ENCODE peak calls at places on chromosomes 1 and 21, in seven cellular contexts. T is ovary, Y is Panc1, M is SJSA1, Q is neural progenitor cell, Z is right atrium auricular region, X is substantia nigra. R is an unnamed sample.

GRCh38 chr1:184838374-184838995 is 83.8 kb upstream of the EDEM3 start:
- DNase-seq in T (no peak), Y (no peak), M (no peak), Q (no peak), Z (peak; percentile 80), X (no peak), R (no peak)

GRCh38 chr1:236854602-236854978 is 59.5 kb downstream of the MTR start:
- DNase-seq in T (no peak), Y (no peak), M (peak; percentile 76), Q (no peak), Z (no peak), X (no peak), R (no peak)

GRCh38 chr1:222171005-222171404 is 376.9 kb downstream of the HHIPL2 start:
- DNase-seq in T (no peak), Y (peak; percentile 10), M (no peak), Q (peak; percentile 58), Z (no peak), X (no peak), R (peak; percentile 60)

GRCh38 chr1:87683557-87683956 is 354.9 kb downstream of the LMO4 start:
- DNase-seq in T (no peak), Y (no peak), M (no peak), Q (no peak), Z (no peak), X (no peak), R (peak; percentile 94)

GRCh38 chr1:72915581-72915980 is 633.2 kb upstream of the NEGR1 start:
- DNase-seq in T (no peak), Y (no peak), M (no peak), Q (peak; percentile 41), Z (no peak), X (no peak), R (peak; percentile 2)

GRCh38 chr21:44087426-44088400 is 19.5 kb upstream of the PWP2 start:
- DNase-seq in T (no peak), Y (no peak), M (no peak), Q (no peak), Z (no peak), X (no peak), R (no peak)

GRCh38 chr1:207027221-207027777 is 5.3 kb downstream of the C1orf116 start:
- DNase-seq in T (no peak), Y (no peak), M (peak; percentile 64), Q (no peak), Z (no peak), X (no peak), R (no peak)

GRCh38 chr1:101388904-101389546 is 152.2 kb downstream of the S1PR1 start:
- DNase-seq in T (no peak), Y (no peak), M (no peak), Q (no peak), Z (no peak), X (no peak), R (no peak)

GRCh38 chr21:45747802-45748445 is 104.4 kb downstream of the PCBP3 start:
- DNase-seq in T (no peak), Y (no peak), M (peak; percentile 90), Q (no peak), Z (peak; percentile 32), X (no peak), R (peak; percentile 30)

GRCh38 chr1:159171688-159172501 is 480 bp downstream of the CADM3 start:
- DNase-seq in T (no peak), Y (no peak), M (no peak), Q (peak; percentile 75), Z (no peak), X (no peak), R (no peak)

GRCh38 chr1:52632732-52633290 is at the start of gene SHISAL2A:
- DNase-seq in T (peak; percentile 37), Y (no peak), M (no peak), Q (peak; percentile 79), Z (no peak), X (no peak), R (no peak)

GRCh38 chr1:153919879-153920852 is 2.6 kb downstream of the GATAD2B start:
- DNase-seq in T (no peak), Y (no peak), M (no peak), Q (peak; percentile 12), Z (no peak), X (no peak), R (no peak)

GRCh38 chr1:175154595-175155472 is 37.7 kb downstream of the KIAA0040 start:
- DNase-seq in T (peak; percentile 61), Y (peak; percentile 52), M (peak; percentile 62), Q (peak; percentile 79), Z (peak; percentile 74), X (no peak), R (peak; percentile 66)

GRCh38 chr1:186957339-186957738 is 128.6 kb downstream of the PLA2G4A start:
- DNase-seq in T (no peak), Y (no peak), M (no peak), Q (no peak), Z (no peak), X (no peak), R (no peak)

GRCh38 chr1:234478152-234478480 is 863 bp downstream of the TARBP1 start:
- DNase-seq in T (no peak), Y (no peak), M (no peak), Q (peak; percentile 78), Z (no peak), X (no peak), R (peak; percentile 55)

GRCh38 chr1:89953929-89954328 is 41.0 kb upstream of the ZNF326 start:
- DNase-seq in T (no peak), Y (no peak), M (peak; percentile 80), Q (no peak), Z (no peak), X (no peak), R (no peak)

GRCh38 chr1:114660250-114660649 is 9.6 kb downstream of the DENND2C start:
- DNase-seq in T (no peak), Y (no peak), M (no peak), Q (peak; percentile 13), Z (no peak), X (no peak), R (no peak)

GRCh38 chr1:7786785-7787184 is 2.7 kb downstream of the PER3 start:
- DNase-seq in T (no peak), Y (no peak), M (no peak), Q (no peak), Z (no peak), X (no peak), R (no peak)

GRCh38 chr1:95021085-95021484 is 51.7 kb downstream of the ALG14 start:
- DNase-seq in T (no peak), Y (no peak), M (no peak), Q (no peak), Z (no peak), X (no peak), R (no peak)

GRCh38 chr1:213266983-213267772 is 216.1 kb downstream of the RPS6KC1 start:
- DNase-seq in T (no peak), Y (no peak), M (no peak), Q (no peak), Z (no peak), X (no peak), R (no peak)

GRCh38 chr1:32798191-32798590 is 19.0 kb downstream of the YARS1 start:
- DNase-seq in T (no peak), Y (no peak), M (peak; percentile 61), Q (no peak), Z (no peak), X (no peak), R (no peak)
- H3K27ac ChIP-seq in T (no peak overlapping the region), Y (no peak overlapping the region), M (peak overlapping the region; percentile 60), Q (no peak overlapping the region), Z (no peak overlapping the region), X (no peak overlapping the region), R (no peak overlapping the region)

GRCh38 chr21:26572668-26573381 is at the start of gene CYYR1:
- DNase-seq in T (peak; percentile 7), Y (no peak), M (peak; percentile 69), Q (peak; percentile 84), Z (no peak), X (no peak), R (peak; percentile 91)

GRCh38 chr21:26570203-26570602 is 2.9 kb downstream of the CYYR1 start:
- DNase-seq in T (no peak), Y (no peak), M (no peak), Q (peak; percentile 6), Z (no peak), X (no peak), R (no peak)

DNA sequence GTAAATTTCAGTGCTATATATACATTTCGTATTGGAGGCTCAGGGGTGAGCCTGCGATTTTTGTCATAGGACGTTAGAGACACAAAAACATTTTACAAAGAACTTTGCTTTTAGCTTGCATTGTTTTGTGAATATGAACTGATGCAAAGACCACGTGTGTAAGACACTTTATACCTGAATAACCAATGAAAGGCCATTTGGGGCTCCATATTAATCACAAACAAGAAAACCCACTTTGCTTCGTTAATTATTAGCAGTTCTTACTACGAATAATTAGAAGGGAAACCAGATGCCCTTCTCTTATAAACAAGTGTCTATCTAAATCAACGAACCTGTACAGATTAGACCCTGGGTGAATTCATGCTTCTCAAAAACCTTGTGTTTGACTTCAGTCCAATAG is 1.1 kb downstream of the CYYR1 start:
- DNase-seq in T (no peak), Y (no peak), M (no peak), Q (no peak), Z (no peak), X (no peak), R (peak; percentile 44)
- H3K27ac ChIP-seq in T (no peak overlapping the region), Y (no peak overlapping the region), M (peak overlapping the region; percentile 44), Q (no peak overlapping the region), Z (peak overlapping the region; percentile 75), X (no peak overlapping the region), R (peak overlapping the region; percentile 84)

GRCh38 chr1:61181016-61181560 is 98.7 kb downstream of the NFIA start:
- DNase-seq in T (no peak), Y (no peak), M (no peak), Q (no peak), Z (no peak), X (no peak), R (peak; percentile 74)
- H3K27ac ChIP-seq in T (no peak overlapping the region), Y (no peak overlapping the region), M (no peak overlapping the region), Q (no peak overlapping the region), Z (no peak overlapping the region), X (no peak overlapping the region), R (peak overlapping the region; percentile 75)

GRCh38 chr1:165647970-165648369 is 16.9 kb downstream of the MGST3 start:
- DNase-seq in T (no peak), Y (no peak), M (no peak), Q (no peak), Z (no peak), X (no peak), R (no peak)
- H3K27ac ChIP-seq in T (no peak overlapping the region), Y (no peak overlapping the region), M (no peak overlapping the region), Q (no peak overlapping the region), Z (no peak overlapping the region), X (no peak overlapping the region), R (no peak overlapping the region)

GRCh38 chr1:195738971-195739650 is 869.1 kb downstream of the KCNT2 start:
- DNase-seq in T (no peak), Y (no peak), M (no peak), Q (no peak), Z (no peak), X (no peak), R (no peak)
- H3K27ac ChIP-seq in T (no peak overlapping the region), Y (no peak overlapping the region), M (no peak overlapping the region), Q (no peak overlapping the region), Z (no peak overlapping the region), X (no peak overlapping the region), R (no peak overlapping the region)

GRCh38 chr1:248589334-248589733 is 8.2 kb downstream of the OR2T10 start:
- DNase-seq in T (no peak), Y (no peak), M (no peak), Q (no peak), Z (no peak), X (no peak), R (no peak)
- H3K27ac ChIP-seq in T (no peak overlapping the region), Y (no peak overlapping the region), M (no peak overlapping the region), Q (no peak overlapping the region), Z (no peak overlapping the region), X (no peak overlapping the region), R (no peak overlapping the region)

R was measured in SJCRH30.